ENCODE peak calls at places on chromosomes 4 and X, in eight cellular contexts. One of them, this sample, is unnamed.

GRCh38 chr4:110088670-110089069 is 109.7 kb downstream of the ELOVL6 start:
- DNase-seq in hippocampal formation: no peak
- DNase-seq in adipocyte: no peak
- DNase-seq in anterior cingulate cortex: no peak
- DNase-seq in HL-60: no peak
- DNase-seq in NCI-H774: no peak
- DNase-seq in NCI-H1105: no peak
- DNase-seq in SIG-M5: no peak
- DNase-seq in this sample: no peak

GRCh38 chrX:12007881-12008280 is 130.4 kb upstream of the FRMPD4 start:
- DNase-seq in hippocampal formation: no peak
- DNase-seq in adipocyte: no peak
- DNase-seq in anterior cingulate cortex: no peak
- DNase-seq in HL-60: no peak
- DNase-seq in NCI-H774: no peak
- DNase-seq in NCI-H1105: no peak
- DNase-seq in SIG-M5: no peak
- DNase-seq in this sample: no peak

GRCh38 chr4:74423101-74423500 is 21.8 kb upstream of the AREG start:
- DNase-seq in hippocampal formation: no peak
- DNase-seq in adipocyte: peak; percentile 36
- DNase-seq in anterior cingulate cortex: no peak
- DNase-seq in HL-60: no peak
- DNase-seq in NCI-H774: no peak
- DNase-seq in NCI-H1105: no peak
- DNase-seq in SIG-M5: no peak
- DNase-seq in this sample: no peak

GRCh38 chr4:139617702-139618490 is 47.7 kb upstream of the MGST2 start:
- DNase-seq in hippocampal formation: no peak
- DNase-seq in adipocyte: no peak
- DNase-seq in anterior cingulate cortex: no peak
- DNase-seq in HL-60: no peak
- DNase-seq in NCI-H774: no peak
- DNase-seq in NCI-H1105: no peak
- DNase-seq in SIG-M5: peak; percentile 2
- DNase-seq in this sample: no peak

GRCh38 chrX:108148524-108148923 is 56.9 kb downstream of the ATG4A start:
- DNase-seq in hippocampal formation: no peak
- DNase-seq in adipocyte: no peak
- DNase-seq in anterior cingulate cortex: no peak
- DNase-seq in HL-60: no peak
- DNase-seq in NCI-H774: no peak
- DNase-seq in NCI-H1105: no peak
- DNase-seq in SIG-M5: no peak
- DNase-seq in this sample: no peak

GRCh38 chr4:105923507-105924238 is 28.4 kb downstream of the NPNT start:
- DNase-seq in hippocampal formation: no peak
- DNase-seq in adipocyte: no peak
- DNase-seq in anterior cingulate cortex: no peak
- DNase-seq in HL-60: no peak
- DNase-seq in NCI-H774: no peak
- DNase-seq in NCI-H1105: no peak
- DNase-seq in SIG-M5: no peak
- DNase-seq in this sample: no peak

GRCh38 chr4:123248260-123248659 is 148.3 kb upstream of the SPRY1 start:
- DNase-seq in hippocampal formation: no peak
- DNase-seq in adipocyte: peak; percentile 68
- DNase-seq in anterior cingulate cortex: no peak
- DNase-seq in HL-60: no peak
- DNase-seq in NCI-H774: no peak
- DNase-seq in NCI-H1105: no peak
- DNase-seq in SIG-M5: no peak
- DNase-seq in this sample: no peak

GRCh38 chr4:40579983-40580382 is 49.7 kb downstream of the RBM47 start:
- DNase-seq in hippocampal formation: no peak
- DNase-seq in adipocyte: peak; percentile 61
- DNase-seq in anterior cingulate cortex: no peak
- DNase-seq in HL-60: no peak
- DNase-seq in NCI-H774: no peak
- DNase-seq in NCI-H1105: no peak
- DNase-seq in SIG-M5: no peak
- DNase-seq in this sample: no peak

GRCh38 chr4:94634266-94634665 is 123.5 kb upstream of the BMPR1B start:
- DNase-seq in hippocampal formation: no peak
- DNase-seq in adipocyte: no peak
- DNase-seq in anterior cingulate cortex: no peak
- DNase-seq in HL-60: no peak
- DNase-seq in NCI-H774: no peak
- DNase-seq in NCI-H1105: no peak
- DNase-seq in SIG-M5: no peak
- DNase-seq in this sample: no peak